ENCODE peak calls at places on chromosome 7, in seven cellular contexts. O, W, F, U, N, S and E are unnamed samples.

GRCh38 chr7:157682064-157682945 is 345.5 kb downstream of the DNAJB6 start:
- DNase-seq in O (no peak), W (no peak), F (no peak), U (no peak), N (no peak), S (no peak), E (no peak)

GRCh38 chr7:32921896-32922295 is 30.3 kb upstream of the KBTBD2 start:
- DNase-seq in O (no peak), W (peak), F (no peak), U (no peak), N (peak), S (no peak), E (peak)

GRCh38 chr7:133545613-133546012 is 292.7 kb downstream of the EXOC4 start:
- DNase-seq in O (peak), W (peak), F (no peak), U (no peak), N (peak), S (no peak), E (peak)

GRCh38 chr7:123122951-123123350 is 76.8 kb downstream of the SLC13A1 start:
- DNase-seq in O (no peak), W (no peak), F (peak), U (no peak), N (no peak), S (no peak), E (no peak)

GRCh38 chr7:101390901-101391301 is 28.2 kb downstream of the COL26A1 start:
- DNase-seq in O (peak), W (peak), F (no peak), U (no peak), N (no peak), S (no peak), E (peak)

GRCh38 chr7:8305625-8306388 is 43.8 kb upstream of the ICA1 start:
- DNase-seq in O (no peak), W (no peak), F (no peak), U (no peak), N (no peak), S (no peak), E (no peak)

GRCh38 chr7:7793921-7794320 is 75.5 kb upstream of the RPA3 start:
- DNase-seq in O (no peak), W (no peak), F (no peak), U (no peak), N (no peak), S (no peak), E (no peak)

GRCh38 chr7:91289633-91290260 is 25.5 kb downstream of the FZD1 start:
- DNase-seq in O (no peak), W (no peak), F (no peak), U (no peak), N (no peak), S (no peak), E (no peak)

GRCh38 chr7:82413237-82413636 is 30.3 kb downstream of the CACNA2D1 start:
- DNase-seq in O (no peak), W (no peak), F (no peak), U (no peak), N (peak), S (no peak), E (no peak)

GRCh38 chr7:69568266-69568665 is 30.0 kb upstream of the AUTS2 start:
- DNase-seq in O (no peak), W (no peak), F (no peak), U (no peak), N (peak), S (no peak), E (no peak)

GRCh38 chr7:75686551-75686950 is 52.2 kb downstream of the HIP1 start:
- DNase-seq in O (no peak), W (no peak), F (no peak), U (no peak), N (no peak), S (no peak), E (no peak)